ENCODE peak calls at places on chromosomes 3 and 15, in five cellular contexts. X, T, J, N and O are unnamed samples.

GRCh38 chr3:14564741-14565140 is 24.6 kb upstream of the GRIP2 start:
- DNase-seq in X (no peak), T (no peak), J (no peak), N (no peak), O (no peak)

GRCh38 chr3:114454592-114455251 is 160.9 kb downstream of the TIGIT start:
- DNase-seq in X (no peak), T (peak; percentile 38), J (peak; percentile 88), N (peak; percentile 56), O (peak; percentile 48)

GRCh38 chr3:30614943-30615342 is 8.5 kb downstream of the TGFBR2 start:
- DNase-seq in X (no peak), T (no peak), J (no peak), N (no peak), O (no peak)

GRCh38 chr3:13517253-13517977 is 31.5 kb upstream of the FBLN2 start:
- DNase-seq in X (no peak), T (no peak), J (no peak), N (no peak), O (no peak)

GRCh38 chr3:99559196-99559595 is 79.2 kb upstream of the COL8A1 start:
- DNase-seq in X (no peak), T (no peak), J (no peak), N (peak; percentile 71), O (no peak)

GRCh38 chr3:81245505-81245904 is 515.9 kb downstream of the GBE1 start:
- DNase-seq in X (no peak), T (no peak), J (no peak), N (no peak), O (no peak)

GRCh38 chr15:68385240-68385561 is 46.8 kb downstream of the ITGA11 start:
- DNase-seq in X (no peak), T (no peak), J (no peak), N (no peak), O (no peak)

GRCh38 chr3:119308355-119308754 is 14.2 kb downstream of the ARHGAP31 start:
- DNase-seq in X (no peak), T (no peak), J (no peak), N (peak; percentile 50), O (no peak)

GRCh38 chr15:75661041-75661778 is 13.5 kb downstream of the SNX33 start:
- DNase-seq in X (no peak), T (peak; percentile 76), J (no peak), N (peak; percentile 96), O (no peak)

GRCh38 chr3:138775254-138775595 is 59.5 kb downstream of the PIK3CB start:
- DNase-seq in X (no peak), T (no peak), J (no peak), N (peak; percentile 19), O (no peak)

GRCh38 chr3:73245459-73245858 is 184.0 kb downstream of the EBLN2 start:
- DNase-seq in X (no peak), T (no peak), J (no peak), N (no peak), O (no peak)

GRCh38 chr15:93656041-93656440 is 567.0 kb upstream of the RGMA start:
- DNase-seq in X (no peak), T (no peak), J (no peak), N (no peak), O (no peak)

GRCh38 chr3:12724794-12725193 is 34.3 kb downstream of the TMEM40 start:
- DNase-seq in X (no peak), T (no peak), J (no peak), N (no peak), O (no peak)

GRCh38 chr15:30921781-30922371 is 18.2 kb downstream of the FAN1 start:
- DNase-seq in X (no peak), T (no peak), J (no peak), N (no peak), O (no peak)

GRCh38 chr15:49235446-49236207 is 65.6 kb downstream of the GALK2 start:
- DNase-seq in X (peak; percentile 93), T (peak; percentile 82), J (peak; percentile 63), N (peak; percentile 92), O (peak; percentile 9)